ENCODE peak calls at places on chromosomes 2 and 18, in eight cellular contexts. Z is HL-60, N is B cell, T is dorsolateral prefrontal cortex, C is brain microvascular endothelial cell, P is Calu3, M is Peyer's patch, Y is upper lobe of left lung. L is an unnamed sample.

GRCh38 chr18:21489119-21489750 is 111.3 kb downstream of the ESCO1 start:
- DNase-seq in P (peak), Y (no peak), C (peak), N (no peak), Z (peak), T (no peak), M (peak), L (peak)

GRCh38 chr2:188600536-188601210 is 309.0 kb downstream of the GULP1 start:
- DNase-seq in T (no peak), Z (no peak), M (no peak), N (no peak), Y (no peak), C (peak), P (no peak), L (peak)

GRCh38 chr2:159071190-159071915 is 102.9 kb downstream of the TANC1 start:
- DNase-seq in C (peak), N (no peak), P (no peak), T (no peak), M (no peak), Y (no peak), Z (no peak), L (no peak)

GRCh38 chr2:134773372-134774073 is 54.7 kb upstream of the TMEM163 start:
- DNase-seq in C (no peak), P (no peak), Z (no peak), Y (no peak), N (peak), T (no peak), M (no peak), L (no peak)

GRCh38 chr2:95278051-95278471 is 3.8 kb downstream of the PROM2 start:
- DNase-seq in Y (no peak), M (no peak), N (no peak), C (peak), P (no peak), T (peak), Z (no peak), L (no peak)

GRCh38 chr2:7256377-7256776 is 339.2 kb downstream of the RNF144A start:
- DNase-seq in T (no peak), M (no peak), Y (no peak), P (no peak), Z (no peak), N (no peak), C (no peak), L (no peak)

GRCh38 chr18:68623342-68623741 is 91.6 kb downstream of the TMX3 start:
- DNase-seq in C (peak), M (no peak), N (no peak), Y (no peak), Z (peak), P (peak), T (no peak), L (peak)

GRCh38 chr18:60445341-60445740 is 72.8 kb upstream of the MC4R start:
- DNase-seq in N (no peak), Y (no peak), P (no peak), M (no peak), Z (no peak), C (peak), T (no peak), L (no peak)

GRCh38 chr18:27762054-27762453 is 414.9 kb downstream of the CDH2 start:
- DNase-seq in P (no peak), T (no peak), C (no peak), N (no peak), Y (no peak), Z (no peak), M (no peak), L (no peak)

GRCh38 chr2:235270951-235271350 is 222.9 kb upstream of the AGAP1 start:
- DNase-seq in P (peak), M (no peak), Y (no peak), Z (peak), N (no peak), C (peak), T (no peak), L (no peak)

GRCh38 chr2:7452110-7452851 is 535.1 kb downstream of the RNF144A start:
- DNase-seq in N (no peak), Y (no peak), C (no peak), T (no peak), M (no peak), Z (no peak), P (no peak), L (no peak)

GRCh38 chr18:12922266-12922665 is 25.5 kb upstream of the SEH1L start:
- DNase-seq in Y (no peak), T (no peak), Z (no peak), M (no peak), P (no peak), C (no peak), N (no peak), L (no peak)

GRCh38 chr2:56184500-56184996 is 758 bp downstream of the CCDC85A start:
- DNase-seq in T (no peak), P (peak), N (no peak), C (no peak), M (no peak), Y (peak), Z (no peak), L (no peak)

GRCh38 chr2:231769170-231770136 is 11.6 kb downstream of the PDE6D start:
- DNase-seq in Z (no peak), N (no peak), M (no peak), Y (no peak), T (no peak), C (no peak), P (no peak), L (no peak)

GRCh38 chr2:231890896-231891513 is 35.2 kb downstream of the NPPC start:
- DNase-seq in Z (no peak), P (no peak), M (peak), C (no peak), N (no peak), Y (no peak), T (no peak), L (no peak)

GRCh38 chr2:3535794-3536681 is 16.7 kb upstream of the ADI1 start:
- DNase-seq in Z (no peak), Y (peak), T (no peak), M (peak), P (peak), N (no peak), C (peak), L (peak)

GRCh38 chr2:109419960-109420370 is 193.8 kb downstream of the SEPTIN10 start:
- DNase-seq in N (no peak), T (peak), C (no peak), M (no peak), Y (no peak), P (no peak), Z (no peak), L (peak)

GRCh38 chr2:154952346-154953010 is 254.0 kb downstream of the KCNJ3 start:
- DNase-seq in N (no peak), M (no peak), T (no peak), P (no peak), Y (no peak), C (no peak), Z (no peak), L (no peak)

GRCh38 chr2:47174731-47175361 is 19.7 kb upstream of the STPG4 start:
- DNase-seq in M (peak), C (no peak), T (no peak), P (peak), Z (peak), N (peak), Y (no peak), L (peak)

GRCh38 chr2:235747868-235748144 is 254.0 kb downstream of the AGAP1 start:
- DNase-seq in C (no peak), N (no peak), Z (no peak), P (peak), Y (no peak), T (no peak), M (no peak), L (peak)

GRCh38 chr2:41990688-41991087 is 57.1 kb upstream of the PKDCC start:
- DNase-seq in Y (no peak), T (no peak), P (no peak), Z (no peak), M (no peak), N (no peak), C (peak), L (peak)

GRCh38 chr2:200616193-200616592 is 30.4 kb downstream of the AOX1 start:
- DNase-seq in C (no peak), N (no peak), Y (no peak), P (no peak), M (peak), T (no peak), Z (no peak), L (no peak)

GRCh38 chr2:74575320-74575719 is 20.8 kb downstream of the DOK1 start:
- DNase-seq in Z (no peak), T (no peak), N (no peak), Y (no peak), M (no peak), P (no peak), C (no peak), L (no peak)

GRCh38 chr2:188292446-188293239 is 969 bp downstream of the GULP1 start:
- DNase-seq in P (peak), T (no peak), Z (no peak), N (no peak), C (peak), Y (peak), M (peak), L (peak)

GRCh38 chr18:49933530-49933929 is 120.2 kb upstream of the ACAA2 start:
- DNase-seq in Y (no peak), C (peak), T (no peak), N (no peak), P (no peak), Z (no peak), M (no peak), L (no peak)

GRCh38 chr18:79518683-79519128 is 123.0 kb downstream of the NFATC1 start:
- DNase-seq in Z (no peak), Y (no peak), N (peak), P (no peak), C (no peak), M (no peak), T (no peak), L (no peak)

GRCh38 chr2:179470102-179470501 is 205.5 kb upstream of the SESTD1 start:
- DNase-seq in T (no peak), Y (no peak), P (no peak), M (no peak), Z (no peak), N (no peak), C (no peak), L (no peak)

GRCh38 chr2:173851256-173851655 is 113.9 kb downstream of the SP3 start:
- DNase-seq in T (no peak), P (no peak), C (no peak), N (no peak), Y (peak), Z (no peak), M (no peak), L (no peak)

GRCh38 chr2:131063501-131064283 is 29.6 kb downstream of the FAM168B start:
- DNase-seq in Y (no peak), T (no peak), P (no peak), C (no peak), Z (no peak), M (peak), N (no peak), L (no peak)

GRCh38 chr18:78999939-79000338 is 20.3 kb downstream of the SALL3 start:
- DNase-seq in Z (no peak), P (peak), M (no peak), C (no peak), T (no peak), Y (no peak), N (no peak), L (no peak)

GRCh38 chr2:19653336-19653908 is 248.4 kb downstream of the TTC32 start:
- DNase-seq in C (no peak), T (no peak), P (no peak), Z (no peak), M (no peak), Y (no peak), N (no peak), L (no peak)

GRCh38 chr2:96751800-96752199 is 8.9 kb upstream of the CNNM4 start:
- DNase-seq in Y (no peak), Z (no peak), T (no peak), M (no peak), P (no peak), N (no peak), C (no peak), L (no peak)

GRCh38 chr2:105118960-105119359 is 81.1 kb downstream of the MRPS9 start:
- DNase-seq in C (no peak), T (no peak), M (no peak), Y (peak), P (no peak), Z (no peak), N (no peak), L (no peak)

GRCh38 chr2:174473796-174474195 is 13.0 kb downstream of the GPR155 start:
- DNase-seq in Z (no peak), P (no peak), C (no peak), T (no peak), Y (no peak), N (no peak), M (no peak), L (no peak)

GRCh38 chr18:76426738-76427305 is 68.2 kb downstream of the ZNF516 start:
- DNase-seq in Y (no peak), C (no peak), N (no peak), P (peak), Z (no peak), M (no peak), T (no peak), L (peak)

GRCh38 chr2:42335514-42336104 is 25.4 kb downstream of the COX7A2L start:
- DNase-seq in T (no peak), M (no peak), N (no peak), C (no peak), P (no peak), Z (no peak), Y (peak), L (no peak)

GRCh38 chr18:9434240-9434701 is 41.0 kb upstream of the RALBP1 start:
- DNase-seq in Z (no peak), M (no peak), Y (peak), C (no peak), P (no peak), N (no peak), T (no peak), L (no peak)

GRCh38 chr2:27027211-27027651 is 5.5 kb upstream of the TMEM214 start:
- DNase-seq in M (no peak), Z (no peak), P (no peak), N (no peak), T (no peak), Y (peak), C (no peak), L (no peak)

GRCh38 chr2:203891474-203891873 is 23.9 kb downstream of the CTLA4 start:
- DNase-seq in M (peak), N (no peak), T (no peak), Z (peak), C (no peak), Y (no peak), P (no peak), L (no peak)

GRCh38 chr2:35294636-35295263 is 1060.8 kb upstream of the CRIM1 start:
- DNase-seq in Y (no peak), N (no peak), P (no peak), T (no peak), Z (no peak), M (no peak), C (no peak), L (no peak)

DNA sequence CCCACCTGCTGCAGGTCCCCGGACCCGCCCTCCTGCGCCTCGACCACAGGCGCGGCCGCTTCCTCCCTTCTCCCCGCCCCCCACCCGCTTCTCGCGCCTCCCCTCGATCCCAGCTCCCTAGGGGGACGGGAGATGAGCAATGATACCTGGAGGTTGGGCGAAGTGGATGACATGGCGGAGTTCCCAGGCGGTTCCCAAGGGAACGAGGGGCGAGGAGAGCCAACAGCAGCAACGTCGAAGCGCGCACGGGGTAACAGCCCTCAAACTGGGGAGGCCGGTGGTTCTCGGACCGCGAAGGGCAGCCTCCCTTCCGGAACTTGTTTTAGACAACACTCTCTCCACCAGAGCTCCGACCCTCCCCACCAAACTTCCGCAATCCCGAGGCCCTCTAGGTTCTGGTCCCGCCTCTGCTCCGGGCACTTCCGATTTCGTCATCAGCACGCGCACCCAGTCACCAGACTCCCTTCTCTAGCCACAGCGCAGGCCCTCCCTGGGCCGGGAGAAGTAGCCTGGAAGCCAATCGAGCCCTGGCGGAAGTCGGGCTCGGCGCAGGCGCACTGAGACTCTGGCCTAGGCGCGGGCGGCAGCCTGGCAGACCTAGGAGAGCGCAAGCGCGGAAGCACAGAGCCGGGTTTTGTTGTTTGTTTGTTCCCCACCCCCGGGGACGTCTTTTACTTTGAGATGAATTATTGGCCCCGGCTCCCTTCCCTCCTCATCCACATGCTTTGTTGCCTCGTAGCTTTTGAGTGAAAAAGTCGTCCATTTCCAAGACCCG is at the start of gene VPS4B:
- DNase-seq in Z (peak), M (peak), C (peak), N (peak), Y (peak), T (peak), P (peak), L (peak)
- TF ChIP-seq CTCF in Z (no peak), M (peak), C (no peak), N (peak), Y (peak), T (peak), P (no peak), L (no peak)

DNA sequence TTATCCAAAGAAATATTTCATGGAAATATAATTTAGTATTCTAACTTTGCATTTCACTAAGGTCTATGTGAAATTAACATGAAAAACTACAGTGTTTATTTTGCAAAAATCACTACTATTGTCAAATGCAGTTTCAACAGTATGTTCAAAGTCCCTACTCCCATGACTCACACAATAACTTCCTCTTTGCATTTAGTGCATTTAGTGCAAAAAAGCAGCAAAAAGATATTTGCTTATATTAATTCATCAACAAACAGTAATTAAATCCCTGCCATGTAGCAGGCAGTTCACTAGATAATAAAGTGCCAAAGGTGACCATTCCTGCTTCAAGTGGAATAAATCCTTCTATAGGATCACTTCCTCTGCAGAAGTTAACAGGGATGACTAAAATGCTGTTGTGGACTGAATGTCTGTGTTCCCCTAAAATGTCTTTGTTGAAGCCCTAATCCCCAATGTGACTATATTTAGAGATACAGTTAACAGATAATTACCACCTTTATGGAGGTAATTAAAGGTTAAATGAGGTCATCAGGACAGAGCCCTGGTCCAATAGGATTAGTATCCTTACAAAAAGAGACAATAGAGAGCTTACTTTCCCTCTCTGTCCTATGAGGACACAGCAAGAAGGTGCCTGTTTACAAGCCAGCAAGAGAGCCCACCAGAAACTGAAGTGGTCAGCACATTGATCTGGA is 61.7 kb downstream of the STK39 start:
- DNase-seq in C (no peak), M (no peak), P (no peak), Y (no peak), N (no peak), Z (no peak), T (no peak), L (no peak)
- TF ChIP-seq CTCF in C (no peak), M (no peak), P (no peak), Y (no peak), N (no peak), Z (no peak), T (no peak), L (no peak)

GRCh38 chr2:215958231-215958630 is 55.1 kb downstream of the MREG start:
- DNase-seq in P (no peak), Y (no peak), M (no peak), C (no peak), N (no peak), T (no peak), Z (no peak), L (no peak)

GRCh38 chr2:215966274-215966673 is 47.1 kb downstream of the MREG start:
- DNase-seq in Z (no peak), M (no peak), C (no peak), Y (no peak), N (no peak), T (no peak), P (no peak), L (no peak)

GRCh38 chr2:215960825-215961224 is 52.5 kb downstream of the MREG start:
- DNase-seq in P (no peak), N (no peak), C (no peak), Y (no peak), T (no peak), Z (no peak), M (no peak), L (no peak)

GRCh38 chr2:215965532-215966152 is 47.7 kb downstream of the MREG start:
- DNase-seq in Y (no peak), C (no peak), M (no peak), N (no peak), Z (no peak), P (no peak), T (no peak), L (no peak)

DNA sequence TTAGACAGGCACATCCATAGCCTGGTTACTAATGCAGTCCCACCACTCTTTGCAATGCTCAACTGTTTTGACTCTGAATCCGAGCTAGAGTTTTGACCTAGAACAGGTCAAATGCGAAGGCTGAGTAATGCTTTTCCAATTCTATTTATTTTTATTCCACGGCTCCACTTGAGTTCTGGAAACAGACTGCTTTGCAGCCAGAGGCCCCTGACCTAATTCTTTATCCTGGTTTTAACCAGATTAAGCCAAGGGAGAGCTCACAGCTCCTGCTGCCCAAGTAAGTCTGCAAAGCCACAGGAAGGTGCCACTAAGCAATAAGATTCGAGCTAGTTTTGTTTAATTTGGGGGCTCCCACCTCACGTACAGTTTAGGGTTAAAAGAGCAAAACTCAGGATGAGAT is 51.4 kb downstream of the MREG start:
- DNase-seq in N (no peak), Z (no peak), Y (no peak), T (no peak), P (no peak), M (no peak), C (no peak), L (no peak)
- TF ChIP-seq CTCF in N (no peak), Z (no peak), Y (no peak), T (no peak), P (no peak), M (no peak), C (no peak), L (no peak)

GRCh38 chr2:97924194-97924593 is 71.6 kb downstream of the TMEM131 start:
- DNase-seq in N (no peak), P (no peak), T (no peak), M (no peak), C (no peak), Z (no peak), Y (no peak), L (no peak)

GRCh38 chr2:97931118-97931850 is 64.5 kb downstream of the TMEM131 start:
- DNase-seq in Z (peak), Y (no peak), T (no peak), P (no peak), M (no peak), N (no peak), C (no peak), L (no peak)

GRCh38 chr2:97931851-97932211 is 63.9 kb downstream of the TMEM131 start:
- DNase-seq in C (no peak), M (no peak), T (no peak), N (no peak), Z (no peak), Y (no peak), P (no peak), L (no peak)

GRCh38 chr2:97928591-97928990 is 67.2 kb downstream of the TMEM131 start:
- DNase-seq in Z (no peak), N (no peak), T (no peak), Y (no peak), P (no peak), C (no peak), M (no peak), L (no peak)

GRCh38 chr2:97926936-97927335 is 68.8 kb downstream of the TMEM131 start:
- DNase-seq in T (no peak), M (no peak), Y (no peak), P (no peak), C (no peak), N (no peak), Z (no peak), L (no peak)
- TF ChIP-seq CTCF in T (no peak), M (no peak), Y (no peak), P (no peak), C (no peak), N (no peak), Z (no peak), L (no peak)

L was measured in A673.